ENCODE peak calls at places on chromosomes 3 and 15, in four cellular contexts. O is tibial nerve, P is heart left ventricle, F is astrocyte of the spinal cord. U is an unnamed sample.
A peak's percentile ranks its signal among the peaks of the same experiment; 100 is the strongest.

GRCh38 chr3:73576995-73577394 is 47.7 kb downstream of the PDZRN3 start:
- DNase-seq in O (no peak), P (no peak), F (no peak), U (no peak)

GRCh38 chr15:33279613-33280205 is 31.1 kb upstream of the RYR3 start:
- DNase-seq in O (no peak), P (no peak), F (peak; percentile 60), U (no peak)

GRCh38 chr15:60212536-60212935 is 185.2 kb downstream of the ANXA2 start:
- DNase-seq in O (no peak), P (no peak), F (peak; percentile 44), U (peak; percentile 32)

GRCh38 chr3:71726106-71726505 is 904 bp upstream of the EIF4E3 start:
- DNase-seq in O (no peak), P (no peak), F (no peak), U (no peak)

GRCh38 chr3:195582947-195583346 is 793 bp downstream of the APOD start:
- DNase-seq in O (no peak), P (no peak), F (no peak), U (no peak)

GRCh38 chr15:67838789-67839332 is 984 bp downstream of the RNU6-1 start:
- DNase-seq in O (peak; percentile 31), P (peak; percentile 42), F (peak; percentile 25), U (peak; percentile 66)

GRCh38 chr3:69051796-69052566 is at the start of gene TMF1:
- DNase-seq in O (peak; percentile 99), P (peak; percentile 97), F (peak; percentile 98), U (peak; percentile 95)

GRCh38 chr15:39594764-39595620 is 14.1 kb downstream of the THBS1 start:
- DNase-seq in O (no peak), P (no peak), F (peak; percentile 41), U (no peak)

GRCh38 chr15:81442454-81442853 is 68.4 kb upstream of the TMC3 start:
- DNase-seq in O (no peak), P (no peak), F (no peak), U (no peak)

GRCh38 chr3:153158961-153159735 is 2.9 kb upstream of the RAP2B start:
- DNase-seq in O (no peak), P (no peak), F (no peak), U (no peak)

GRCh38 chr15:23912191-23912590 is 225.1 kb upstream of the NDN start:
- DNase-seq in O (no peak), P (no peak), F (no peak), U (no peak)

GRCh38 chr3:49591615-49592014 is 37.3 kb downstream of the BSN start:
- DNase-seq in O (no peak), P (no peak), F (no peak), U (no peak)

GRCh38 chr3:24545917-24546316 is 51.3 kb upstream of the THRB start:
- DNase-seq in O (peak; percentile 46), P (peak; percentile 13), F (no peak), U (no peak)

GRCh38 chr15:71753346-71753745 is 57.0 kb upstream of the NR2E3 start:
- DNase-seq in O (no peak), P (no peak), F (no peak), U (no peak)

GRCh38 chr3:40780341-40780800 is 255.6 kb downstream of the ZNF621 start:
- DNase-seq in O (peak; percentile 66), P (peak; percentile 88), F (no peak), U (no peak)

GRCh38 chr15:34336333-34336732 is 1.2 kb downstream of the SLC12A6 start:
- DNase-seq in O (no peak), P (no peak), F (no peak), U (no peak)

GRCh38 chr15:56996746-56997470 is 78.5 kb downstream of the TCF12 start:
- DNase-seq in O (no peak), P (no peak), F (peak; percentile 19), U (no peak)

GRCh38 chr15:76105911-76106310 is 46.1 kb downstream of the TMEM266 start:
- DNase-seq in O (no peak), P (no peak), F (no peak), U (no peak)

GRCh38 chr3:55897573-55898224 is 410.6 kb upstream of the WNT5A start:
- DNase-seq in O (no peak), P (no peak), F (peak; percentile 27), U (peak; percentile 21)

GRCh38 chr3:2595486-2595885 is 496.8 kb downstream of the CNTN4 start:
- DNase-seq in O (no peak), P (no peak), F (no peak), U (no peak)

GRCh38 chr3:120642368-120642948 is 39.6 kb downstream of the HGD start:
- DNase-seq in O (no peak), P (no peak), F (peak; percentile 20), U (no peak)

DNA sequence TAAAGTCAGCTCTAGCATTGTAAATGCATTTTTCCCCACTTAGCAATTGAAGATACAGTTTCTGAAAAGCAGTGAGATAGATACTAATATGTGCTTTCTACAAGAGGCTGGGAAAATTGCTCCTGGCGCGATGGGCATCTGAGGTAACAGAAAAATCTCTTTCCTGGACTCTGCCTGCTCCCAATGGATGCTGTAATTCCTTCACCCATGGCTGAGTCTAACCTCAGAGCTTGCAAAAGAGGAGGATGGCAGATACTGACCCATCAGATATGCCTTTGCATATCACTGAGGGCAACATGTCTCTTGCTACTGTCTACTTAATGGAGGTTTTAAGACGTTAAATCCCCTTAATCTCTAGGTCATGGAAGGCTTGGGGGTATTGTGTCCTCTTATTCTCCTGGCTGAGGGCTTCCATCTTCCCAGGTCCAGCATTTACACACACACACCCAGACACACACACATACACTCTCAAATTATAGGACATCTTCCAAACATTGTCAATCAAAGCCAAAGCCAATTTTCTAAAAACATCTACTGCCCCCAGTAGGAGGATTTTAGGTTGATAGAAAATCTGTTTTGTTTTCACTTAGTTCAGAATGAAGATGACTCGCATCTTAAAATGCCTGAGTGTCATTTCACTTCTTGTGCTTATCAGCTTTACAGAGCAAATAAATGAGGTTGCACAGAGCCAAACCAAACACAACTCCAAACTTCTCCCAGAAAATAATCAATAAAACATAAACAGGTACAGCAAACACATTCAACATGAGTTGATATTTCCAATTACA is 2.4 kb downstream of the TRPM1 start:
- DNase-seq in O (no peak), P (no peak), F (no peak), U (no peak)
- TF ChIP-seq CTCF in O (no peak), P (no peak), F (no peak), U (peak; percentile 30)

GRCh38 chr3:132660745-132661067 is 577 bp downstream of the UBA5 start:
- DNase-seq in O (peak; percentile 10), P (no peak), F (no peak), U (no peak)
- TF ChIP-seq CTCF in O (no peak), P (no peak), F (no peak), U (no peak)

DNA sequence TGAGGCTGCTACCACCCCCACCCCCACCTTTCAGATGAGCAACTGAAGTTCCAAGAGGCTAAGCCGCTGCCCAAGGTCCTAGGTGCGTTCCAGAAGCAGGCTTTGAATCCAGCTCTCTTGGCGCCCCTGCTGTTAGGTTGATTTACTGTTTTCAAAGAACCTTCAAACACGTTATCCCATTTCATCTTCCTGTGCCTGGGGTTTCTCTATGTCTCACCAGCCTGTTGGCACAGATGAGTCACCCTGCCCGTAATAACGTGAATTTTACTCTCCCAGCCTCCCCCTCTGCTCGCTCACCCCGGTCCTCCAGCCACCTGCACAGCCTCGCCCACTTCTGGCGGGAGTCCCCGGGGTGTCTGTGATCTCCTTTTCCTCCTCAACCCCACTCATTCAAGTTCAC is 13.1 kb upstream of the TSEN2 start:
- DNase-seq in O (no peak), P (no peak), F (no peak), U (no peak)
- TF ChIP-seq CTCF in O (no peak), P (no peak), F (no peak), U (no peak)

DNA sequence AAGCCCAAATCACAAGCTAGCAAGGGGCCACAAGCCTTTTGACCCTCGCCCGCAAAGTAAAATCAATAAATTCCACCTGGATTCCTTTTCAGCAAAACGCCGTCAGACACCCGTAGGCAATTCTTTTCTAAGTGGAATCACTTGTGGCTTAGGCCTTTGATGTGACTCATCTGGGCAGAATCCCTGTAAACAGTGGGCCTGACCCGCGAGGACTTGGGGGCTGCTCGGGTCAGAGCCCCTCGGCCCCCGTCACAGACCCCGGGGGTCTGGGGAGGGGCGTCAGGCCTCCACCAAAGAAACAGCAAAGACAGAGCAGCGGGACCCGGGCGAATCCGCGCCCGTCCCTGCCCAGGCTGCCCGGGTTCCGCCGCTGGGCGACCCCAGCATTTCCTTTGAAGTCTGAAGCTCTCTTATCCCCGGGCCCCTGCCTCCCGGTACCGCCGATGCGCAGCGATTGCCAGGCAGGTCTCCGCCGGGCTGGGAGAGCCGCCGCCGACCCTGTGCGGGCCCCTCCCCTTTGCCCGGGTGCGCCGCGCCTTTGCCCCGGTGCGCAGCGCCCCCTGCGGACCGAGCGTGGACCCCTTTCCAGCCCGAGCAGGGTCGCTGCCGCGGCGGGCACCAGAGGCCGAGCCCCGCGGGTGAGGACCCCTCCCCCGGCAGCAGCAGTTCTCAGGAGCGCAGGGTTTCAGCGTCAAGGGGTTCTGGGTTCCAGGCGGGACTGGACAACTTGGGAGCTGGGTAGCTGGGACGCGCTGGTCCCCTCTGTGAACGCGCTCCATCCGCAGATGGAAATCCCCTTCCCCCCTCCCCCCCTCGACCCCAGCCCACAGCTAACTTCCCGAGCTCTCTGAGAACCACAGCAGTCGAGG is 178.3 kb downstream of the UACA start:
- DNase-seq in O (no peak), P (no peak), F (peak; percentile 51), U (no peak)
- TF ChIP-seq CTCF in O (peak; percentile 34), P (peak; percentile 18), F (peak; percentile 54), U (no peak)